ENCODE peak calls at places on chromosomes 5 and 9, in four cellular contexts. L, I, H and Y are unnamed samples.

GRCh38 chr5:74638776-74639537 is 1.6 kb downstream of the ENC1 start:
- DNase-seq in L (no peak), I (no peak), H (no peak), Y (no peak)

GRCh38 chr5:394671-395155 is 48.3 kb upstream of the EXOC3 start:
- DNase-seq in L (no peak), I (peak), H (no peak), Y (no peak)

GRCh38 chr9:82021198-82021597 is 32.6 kb downstream of the SPATA31D1 start:
- DNase-seq in L (peak), I (no peak), H (no peak), Y (peak)

GRCh38 chr9:114561771-114562170 is 25.8 kb upstream of the ATP6V1G1 start:
- DNase-seq in L (no peak), I (no peak), H (no peak), Y (no peak)

GRCh38 chr9:127099664-127100063 is 22.8 kb downstream of the ANGPTL2 start:
- DNase-seq in L (no peak), I (no peak), H (no peak), Y (no peak)

GRCh38 chr9:127537014-127537413 is 75.1 kb upstream of the STXBP1 start:
- DNase-seq in L (peak), I (no peak), H (no peak), Y (peak)

GRCh38 chr5:43602818-43603534 is at the start of gene NNT:
- DNase-seq in L (no peak), I (peak), H (peak), Y (peak)

GRCh38 chr5:180598316-180598701 is 7.0 kb upstream of the SCGB3A1 start:
- DNase-seq in L (no peak), I (no peak), H (no peak), Y (no peak)

GRCh38 chr9:103364753-103365152 is 369.6 kb downstream of the CYLC2 start:
- DNase-seq in L (no peak), I (no peak), H (no peak), Y (no peak)

GRCh38 chr9:96423322-96423984 is 5.3 kb upstream of the ZNF367 start:
- DNase-seq in L (no peak), I (no peak), H (no peak), Y (no peak)

GRCh38 chr9:106675780-106676179 is 187.2 kb upstream of the ZNF462 start:
- DNase-seq in L (no peak), I (peak), H (no peak), Y (no peak)

GRCh38 chr9:25964239-25964638 is 286.0 kb upstream of the TUSC1 start:
- DNase-seq in L (peak), I (no peak), H (no peak), Y (peak)

GRCh38 chr5:87170799-87171198 is 96.9 kb upstream of the RASA1 start:
- DNase-seq in L (no peak), I (no peak), H (no peak), Y (no peak)

GRCh38 chr9:84990850-84991505 is 321.4 kb downstream of the NTRK2 start:
- DNase-seq in L (no peak), I (no peak), H (no peak), Y (no peak)

GRCh38 chr9:87531370-87532295 is 34.0 kb downstream of the DAPK1 start:
- DNase-seq in L (no peak), I (no peak), H (no peak), Y (no peak)

GRCh38 chr9:97632406-97632991 is 669 bp downstream of the TSTD2 start:
- DNase-seq in L (peak), I (peak), H (peak), Y (peak)

GRCh38 chr5:11182441-11183080 is 421.5 kb upstream of the DAP start:
- DNase-seq in L (no peak), I (no peak), H (no peak), Y (peak)